ENCODE peak calls at places on chromosomes 7 and 10, in five cellular contexts. Y, Q, B, M and W are unnamed samples.

GRCh38 chr7:76300210-76300731 is 2.2 kb upstream of the HSPB1 start:
- DNase-seq in B (no peak), Y (no peak), M (no peak), Q (no peak), W (no peak)

GRCh38 chr7:90660819-90661218 is 64.7 kb downstream of the CDK14 start:
- DNase-seq in B (no peak), Y (no peak), Q (no peak), M (no peak), W (no peak)

GRCh38 chr7:129569811-129570215 is 41.7 kb upstream of the NRF1 start:
- DNase-seq in Q (peak; percentile 81), M (no peak), B (no peak), Y (no peak), W (peak; percentile 88)

GRCh38 chr10:113712755-113713154 is 33.0 kb downstream of the CASP7 start:
- DNase-seq in M (no peak), Q (no peak), Y (no peak), B (no peak), W (no peak)

GRCh38 chr7:111320133-111320532 is 229.2 kb downstream of the LRRN3 start:
- DNase-seq in B (no peak), Y (no peak), M (no peak), Q (no peak), W (no peak)

GRCh38 chr10:70619271-70620019 is 16.9 kb upstream of the PRF1 start:
- DNase-seq in B (no peak), M (no peak), Y (no peak), Q (peak; percentile 50), W (no peak)

GRCh38 chr7:25844109-25844915 is 307.7 kb upstream of the NFE2L3 start:
- DNase-seq in Q (no peak), M (no peak), Y (no peak), B (no peak), W (no peak)

GRCh38 chr10:12237265-12238220 is 41.6 kb downstream of the CDC123 start:
- DNase-seq in M (no peak), B (no peak), Y (no peak), Q (no peak), W (no peak)

GRCh38 chr10:91493313-91493712 is 83.2 kb downstream of the HECTD2 start:
- DNase-seq in Q (peak; percentile 47), M (no peak), B (no peak), Y (no peak), W (peak; percentile 17)

GRCh38 chr10:48724127-48724526 is 39.5 kb downstream of the WDFY4 start:
- DNase-seq in Q (no peak), B (no peak), Y (no peak), M (no peak), W (no peak)

GRCh38 chr10:119209050-119209735 is 1.8 kb downstream of the GRK5 start:
- DNase-seq in B (peak; percentile 60), Y (peak; percentile 57), Q (peak; percentile 65), M (no peak), W (no peak)

GRCh38 chr10:8389630-8390029 is 335.1 kb downstream of the GATA3 start:
- DNase-seq in Q (no peak), B (no peak), M (no peak), Y (no peak), W (no peak)

GRCh38 chr7:140316165-140316661 is 82.1 kb downstream of the SLC37A3 start:
- DNase-seq in Y (no peak), Q (peak; percentile 63), M (no peak), B (no peak), W (peak; percentile 44)

GRCh38 chr7:130392456-130392860 is 12.2 kb downstream of the CPA1 start:
- DNase-seq in M (no peak), B (no peak), Q (no peak), Y (no peak), W (no peak)

GRCh38 chr10:75071164-75071489 is 40.3 kb upstream of the SAMD8 start:
- DNase-seq in Q (no peak), B (no peak), M (no peak), Y (no peak), W (no peak)

GRCh38 chr10:28913850-28914249 is 236.5 kb downstream of the BAMBI start:
- DNase-seq in Q (no peak), Y (no peak), M (no peak), B (no peak), W (no peak)

GRCh38 chr10:26779176-26779860 is 81.4 kb downstream of the ABI1 start:
- DNase-seq in Q (no peak), M (no peak), B (no peak), Y (no peak), W (no peak)